ENCODE peak calls at places on chromosomes 5 and 9, in nine cellular contexts. I, R, F, H, L, S, D, O and Z are unnamed samples.
A peak's percentile ranks its signal among the peaks of the same experiment; 100 is the strongest.

GRCh38 chr9:112881366-112881765 is 9.3 kb downstream of the SLC46A2 start:
- DNase-seq in H (no peak), D (peak; percentile 30), F (no peak), R (no peak), L (no peak), I (no peak), S (no peak), O (no peak), Z (no peak)

GRCh38 chr9:134682026-134682425 is 40.4 kb downstream of the COL5A1 start:
- DNase-seq in F (no peak), I (no peak), R (no peak), D (no peak), L (no peak), O (no peak), H (no peak), S (no peak), Z (no peak)

GRCh38 chr9:131503626-131504465 is 1.1 kb downstream of the POMT1 start:
- DNase-seq in F (peak; percentile 9), R (peak; percentile 40), H (no peak), O (peak; percentile 1), L (no peak), I (peak; percentile 66), S (peak; percentile 26), D (no peak), Z (peak; percentile 63)

GRCh38 chr9:123419721-123420559 is 63.9 kb downstream of the CRB2 start:
- DNase-seq in O (no peak), H (no peak), R (no peak), F (no peak), I (no peak), L (no peak), D (no peak), S (no peak), Z (no peak)

GRCh38 chr5:75239681-75240080 is 3.0 kb upstream of the ANKRD31 start:
- DNase-seq in H (peak; percentile 55), D (no peak), O (peak; percentile 73), L (no peak), R (no peak), I (no peak), F (no peak), S (no peak), Z (no peak)

GRCh38 chr5:125375143-125375542 is 628.7 kb upstream of the ZNF608 start:
- DNase-seq in R (no peak), S (no peak), D (no peak), H (no peak), O (no peak), L (no peak), I (no peak), F (no peak), Z (no peak)

GRCh38 chr5:74616236-74617146 is 24.0 kb downstream of the ENC1 start:
- DNase-seq in L (no peak), F (no peak), D (no peak), H (no peak), S (no peak), I (peak; percentile 44), O (no peak), R (no peak), Z (no peak)

GRCh38 chr5:68380071-68380470 is 164.5 kb downstream of the PIK3R1 start:
- DNase-seq in R (no peak), O (no peak), F (no peak), S (no peak), H (no peak), D (no peak), I (no peak), L (no peak), Z (no peak)

GRCh38 chr9:94881023-94881422 is 154.5 kb downstream of the AOPEP start:
- DNase-seq in I (no peak), S (no peak), F (no peak), L (no peak), H (no peak), O (no peak), D (no peak), R (no peak), Z (no peak)

GRCh38 chr9:134225186-134225585 is 60.8 kb upstream of the RNU6ATAC start:
- DNase-seq in F (no peak), H (no peak), O (no peak), R (no peak), D (no peak), L (peak; percentile 9), I (no peak), S (no peak), Z (no peak)

GRCh38 chr9:82397534-82397933 is 409.0 kb downstream of the SPATA31D1 start:
- DNase-seq in S (no peak), R (no peak), D (no peak), O (no peak), F (no peak), H (no peak), I (no peak), L (no peak), Z (no peak)